ENCODE peak calls at places on chromosome 10, in six cellular contexts. U is GM12865, J is IMR-90, H is hepatocyte, T is tibial nerve, V is fibroblast of lung. P is an unnamed sample.

GRCh38 chr10:116608683-116609594 is 11.8 kb upstream of the PNLIPRP2 start:
- DNase-seq in H (peak), U (no peak), V (no peak), J (no peak), T (no peak), P (no peak)

GRCh38 chr10:92755725-92756124 is 66.0 kb downstream of the HHEX start:
- DNase-seq in V (no peak), J (no peak), T (no peak), U (no peak), H (no peak), P (no peak)

GRCh38 chr10:131018886-131019500 is 292.5 kb downstream of the TCERG1L start:
- DNase-seq in T (no peak), J (no peak), H (no peak), U (no peak), V (no peak), P (no peak)

GRCh38 chr10:131093795-131094366 is 217.6 kb downstream of the TCERG1L start:
- DNase-seq in H (no peak), T (no peak), V (no peak), U (no peak), J (no peak), P (no peak)

GRCh38 chr10:77245953-77246352 is 391.7 kb downstream of the KCNMA1 start:
- DNase-seq in J (peak), V (peak), H (no peak), U (no peak), T (no peak), P (peak)

GRCh38 chr10:69086131-69086530 is 1.8 kb upstream of the SRGN start:
- DNase-seq in V (no peak), T (no peak), H (no peak), U (no peak), J (no peak), P (no peak)

GRCh38 chr10:88157981-88158465 is 294.6 kb downstream of the PTEN start:
- DNase-seq in V (peak), J (peak), T (no peak), H (peak), U (peak), P (peak)

GRCh38 chr10:31123946-31124345 is 92.3 kb upstream of the ZNF438 start:
- DNase-seq in U (no peak), J (no peak), V (no peak), T (no peak), H (no peak), P (no peak)

GRCh38 chr10:24446739-24447138 is 237.8 kb downstream of the KIAA1217 start:
- DNase-seq in U (no peak), J (peak), V (peak), T (no peak), H (no peak), P (peak)

GRCh38 chr10:13422800-13423199 is 74.7 kb upstream of the SEPHS1 start:
- DNase-seq in V (no peak), H (no peak), J (no peak), U (peak), T (no peak), P (no peak)

GRCh38 chr10:4661572-4662255 is 164.3 kb upstream of the AKR1E2 start:
- DNase-seq in V (no peak), T (peak), J (no peak), H (peak), U (no peak), P (peak)

GRCh38 chr10:114372179-114372578 is 32.1 kb downstream of the AFAP1L2 start:
- DNase-seq in H (no peak), U (no peak), T (no peak), V (no peak), J (no peak), P (no peak)

GRCh38 chr10:126017961-126018560 is 121.7 kb downstream of the FANK1 start:
- DNase-seq in U (no peak), H (peak), J (peak), V (peak), T (no peak), P (peak)

GRCh38 chr10:43962346-43963191 is 313.9 kb upstream of the ZNF32 start:
- DNase-seq in J (peak), U (no peak), T (no peak), H (no peak), V (peak), P (peak)

GRCh38 chr10:84935772-84936171 is 607.4 kb downstream of the CCSER2 start:
- DNase-seq in J (no peak), V (no peak), H (no peak), T (no peak), U (no peak), P (no peak)

GRCh38 chr10:124722812-124723783 is 21.1 kb downstream of the FAM53B start:
- DNase-seq in H (no peak), U (peak), V (no peak), T (no peak), J (no peak), P (no peak)

GRCh38 chr10:58791137-58791536 is 278.5 kb downstream of the BICC1 start:
- DNase-seq in U (no peak), V (peak), H (no peak), J (peak), T (no peak), P (peak)

GRCh38 chr10:98376485-98376884 is 38.5 kb downstream of the PYROXD2 start:
- DNase-seq in U (no peak), T (no peak), V (peak), H (no peak), J (peak), P (peak)

GRCh38 chr10:102230861-102231356 is 4.8 kb downstream of the ELOVL3 start:
- DNase-seq in J (no peak), H (peak), T (no peak), V (no peak), U (peak), P (no peak)
- TF ChIP-seq CTCF in J (peak), H (peak), T (no peak), V (peak), U (peak), P (peak)

DNA sequence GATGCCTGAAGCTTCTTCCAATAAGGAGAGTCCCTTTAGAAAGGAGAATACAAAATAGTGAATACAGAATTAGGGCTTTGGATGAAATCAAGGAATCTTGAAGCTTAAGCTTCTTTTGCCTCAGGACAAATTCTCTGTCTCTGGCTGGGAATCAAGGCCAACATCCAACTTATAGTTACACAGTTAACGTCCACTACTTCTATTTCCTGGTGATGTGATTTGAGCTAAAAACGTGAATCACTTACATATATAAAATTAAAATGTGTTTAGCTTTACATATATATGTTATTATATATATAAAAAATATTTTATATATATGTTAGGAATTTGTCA is 11.4 kb upstream of the INPP5F start:
- DNase-seq in H (no peak), J (no peak), T (no peak), U (no peak), V (no peak), P (no peak)
- H3K4me3 ChIP-seq in H (no peak), J (no peak), T (no peak), U (no peak), V (no peak), P (no peak)

GRCh38 chr10:397321-398068 is 262.2 kb downstream of the ZMYND11 start:
- DNase-seq in H (no peak), U (peak), T (no peak), J (no peak), V (no peak), P (no peak)
- TF ChIP-seq CTCF in H (no peak), U (no peak), T (no peak), J (no peak), V (no peak), P (no peak)

GRCh38 chr10:21535494-21535818 is 1.4 kb downstream of the MLLT10 start:
- DNase-seq in V (peak), H (no peak), J (no peak), U (no peak), T (no peak), P (peak)

GRCh38 chr10:21532694-21533576 is 1.1 kb upstream of the MLLT10 start:
- DNase-seq in V (peak), U (no peak), H (no peak), J (no peak), T (no peak), P (no peak)

GRCh38 chr10:21534611-21535493 is 820 bp downstream of the MLLT10 start:
- DNase-seq in H (peak), V (peak), J (peak), T (peak), U (peak), P (peak)

GRCh38 chr10:21533577-21534475 is at the start of gene MLLT10:
- DNase-seq in T (peak), H (peak), J (peak), U (peak), V (peak), P (peak)

DNA sequence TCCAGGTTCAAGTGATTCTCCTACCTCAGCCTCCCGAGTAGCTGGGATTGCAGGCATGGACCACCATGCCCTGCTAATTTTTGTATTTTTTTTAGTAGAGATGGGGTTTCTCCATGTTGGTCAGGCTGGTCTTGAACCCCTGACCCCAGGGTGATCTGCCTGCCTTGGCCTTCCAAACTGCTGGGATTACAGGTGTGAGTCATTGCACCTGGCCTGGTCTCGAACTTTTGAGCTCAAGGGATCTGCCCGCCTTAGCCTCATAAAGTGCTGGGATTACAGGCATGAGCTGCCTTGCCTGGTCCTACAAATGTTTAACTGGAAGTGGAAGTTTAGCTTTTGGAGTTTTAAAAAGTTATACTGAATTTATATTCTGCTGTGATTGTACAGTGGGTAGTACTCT is 2.8 kb downstream of the MLLT10 start:
- DNase-seq in U (no peak), H (no peak), J (no peak), V (no peak), T (no peak), P (no peak)
- H3K4me3 ChIP-seq in U (no peak), H (no peak), J (no peak), V (no peak), T (no peak), P (no peak)

DNA sequence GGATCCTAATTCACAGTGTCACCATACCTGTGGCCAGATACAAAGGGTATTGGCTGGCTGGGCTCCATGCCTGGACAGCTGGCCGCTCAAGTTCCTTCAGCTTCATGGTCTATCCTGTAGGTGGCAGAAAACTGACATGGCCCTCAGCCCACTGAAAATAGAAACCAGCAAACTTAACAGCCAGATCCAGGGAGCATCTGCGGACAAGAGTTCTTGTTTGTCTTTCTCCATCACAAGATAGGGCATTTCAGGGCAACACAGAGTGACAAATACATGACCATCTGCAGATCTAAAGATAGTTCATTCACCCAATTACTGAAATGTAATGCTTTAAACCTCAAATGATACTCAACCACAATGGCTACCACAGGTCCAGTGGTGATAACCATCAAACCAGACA is 2.8 kb downstream of the SEC31B start:
- DNase-seq in V (no peak), T (no peak), J (no peak), H (no peak), U (no peak), P (no peak)
- TF ChIP-seq CTCF in V (no peak), T (no peak), J (peak), H (peak), U (no peak), P (no peak)

P was measured in fibroblast of villous mesenchyme.